ENCODE peak calls at places on chromosomes 16 and 17, in nine cellular contexts. One of them, this sample, is unnamed.

GRCh38 chr16:7397901-7398300 is 65.3 kb downstream of the RBFOX1 start:
- DNase-seq in A549: no peak
- DNase-seq in upper lobe of left lung: no peak
- DNase-seq in esophagus squamous epithelium: no peak
- DNase-seq in Peyer's patch: no peak
- DNase-seq in adrenal gland: no peak
- DNase-seq in lower leg skin: no peak
- DNase-seq in H1: no peak
- DNase-seq in breast epithelium: no peak
- DNase-seq in this sample: no peak

GRCh38 chr16:75208861-75209505 is 2.0 kb upstream of the CTRB2 start:
- DNase-seq in lower leg skin: no peak
- DNase-seq in breast epithelium: no peak
- DNase-seq in adrenal gland: no peak
- DNase-seq in A549: no peak
- DNase-seq in upper lobe of left lung: peak; percentile 65
- DNase-seq in H1: no peak
- DNase-seq in Peyer's patch: no peak
- DNase-seq in esophagus squamous epithelium: no peak
- DNase-seq in this sample: no peak

GRCh38 chr17:26809033-26809432 is 484.9 kb upstream of the WSB1 start:
- DNase-seq in Peyer's patch: no peak
- DNase-seq in upper lobe of left lung: no peak
- DNase-seq in H1: no peak
- DNase-seq in lower leg skin: no peak
- DNase-seq in adrenal gland: no peak
- DNase-seq in esophagus squamous epithelium: no peak
- DNase-seq in breast epithelium: no peak
- DNase-seq in A549: no peak
- DNase-seq in this sample: no peak

GRCh38 chr17:40090234-40091111 is 9.9 kb downstream of the NR1D1 start:
- DNase-seq in breast epithelium: no peak
- DNase-seq in Peyer's patch: no peak
- DNase-seq in lower leg skin: no peak
- DNase-seq in upper lobe of left lung: no peak
- DNase-seq in A549: no peak
- DNase-seq in esophagus squamous epithelium: no peak
- DNase-seq in H1: no peak
- DNase-seq in adrenal gland: no peak
- DNase-seq in this sample: peak; percentile 53

GRCh38 chr16:72990003-72990521 is 57.9 kb downstream of the ZFHX3 start:
- DNase-seq in esophagus squamous epithelium: no peak
- DNase-seq in H1: no peak
- DNase-seq in upper lobe of left lung: no peak
- DNase-seq in adrenal gland: peak; percentile 81
- DNase-seq in breast epithelium: no peak
- DNase-seq in lower leg skin: peak; percentile 95
- DNase-seq in Peyer's patch: no peak
- DNase-seq in A549: no peak
- DNase-seq in this sample: peak; percentile 97

GRCh38 chr16:85172465-85173071 is 60.3 kb upstream of the CIBAR2 start:
- DNase-seq in esophagus squamous epithelium: no peak
- DNase-seq in H1: peak; percentile 70
- DNase-seq in lower leg skin: peak; percentile 92
- DNase-seq in Peyer's patch: no peak
- DNase-seq in upper lobe of left lung: no peak
- DNase-seq in breast epithelium: no peak
- DNase-seq in adrenal gland: no peak
- DNase-seq in A549: peak; percentile 62
- DNase-seq in this sample: no peak

GRCh38 chr17:57677301-57677700 is 67.8 kb downstream of the CCDC182 start:
- DNase-seq in A549: no peak
- DNase-seq in upper lobe of left lung: no peak
- DNase-seq in esophagus squamous epithelium: no peak
- DNase-seq in Peyer's patch: no peak
- DNase-seq in breast epithelium: no peak
- DNase-seq in lower leg skin: peak; percentile 74
- DNase-seq in adrenal gland: no peak
- DNase-seq in H1: peak; percentile 11
- DNase-seq in this sample: no peak

GRCh38 chr16:67030221-67030962 is 1.4 kb downstream of the CBFB start:
- DNase-seq in lower leg skin: peak; percentile 54
- DNase-seq in H1: peak; percentile 19
- DNase-seq in upper lobe of left lung: no peak
- DNase-seq in Peyer's patch: no peak
- DNase-seq in breast epithelium: no peak
- DNase-seq in A549: no peak
- DNase-seq in adrenal gland: peak; percentile 13
- DNase-seq in esophagus squamous epithelium: no peak
- DNase-seq in this sample: no peak

GRCh38 chr16:24499193-24499814 is 40.1 kb upstream of the RBBP6 start:
- DNase-seq in upper lobe of left lung: no peak
- DNase-seq in Peyer's patch: no peak
- DNase-seq in H1: peak; percentile 77
- DNase-seq in A549: peak; percentile 57
- DNase-seq in lower leg skin: no peak
- DNase-seq in breast epithelium: no peak
- DNase-seq in esophagus squamous epithelium: no peak
- DNase-seq in adrenal gland: peak; percentile 44
- DNase-seq in this sample: no peak

GRCh38 chr17:29091591-29092291 is 48.8 kb downstream of the PIPOX start:
- DNase-seq in Peyer's patch: no peak
- DNase-seq in lower leg skin: no peak
- DNase-seq in esophagus squamous epithelium: no peak
- DNase-seq in breast epithelium: no peak
- DNase-seq in A549: no peak
- DNase-seq in upper lobe of left lung: no peak
- DNase-seq in adrenal gland: no peak
- DNase-seq in H1: no peak
- DNase-seq in this sample: peak; percentile 68

GRCh38 chr17:10117581-10118001 is 80.8 kb downstream of the GAS7 start:
- DNase-seq in lower leg skin: no peak
- DNase-seq in H1: no peak
- DNase-seq in adrenal gland: no peak
- DNase-seq in A549: no peak
- DNase-seq in esophagus squamous epithelium: no peak
- DNase-seq in breast epithelium: no peak
- DNase-seq in Peyer's patch: peak; percentile 42
- DNase-seq in upper lobe of left lung: no peak
- DNase-seq in this sample: no peak

GRCh38 chr17:81907219-81908145 is 3.7 kb downstream of the PCYT2 start:
- DNase-seq in esophagus squamous epithelium: no peak
- DNase-seq in A549: no peak
- DNase-seq in lower leg skin: no peak
- DNase-seq in Peyer's patch: no peak
- DNase-seq in adrenal gland: no peak
- DNase-seq in breast epithelium: no peak
- DNase-seq in upper lobe of left lung: peak; percentile 70
- DNase-seq in H1: no peak
- DNase-seq in this sample: peak; percentile 85

GRCh38 chr17:81905424-81905875 is 3.4 kb downstream of the NPB start:
- DNase-seq in A549: no peak
- DNase-seq in adrenal gland: no peak
- DNase-seq in Peyer's patch: no peak
- DNase-seq in H1: no peak
- DNase-seq in breast epithelium: no peak
- DNase-seq in esophagus squamous epithelium: no peak
- DNase-seq in upper lobe of left lung: peak; percentile 71
- DNase-seq in lower leg skin: no peak
- DNase-seq in this sample: no peak

GRCh38 chr17:81904600-81905423 is 2.8 kb downstream of the NPB start:
- DNase-seq in upper lobe of left lung: peak; percentile 74
- DNase-seq in breast epithelium: no peak
- DNase-seq in esophagus squamous epithelium: no peak
- DNase-seq in H1: no peak
- DNase-seq in adrenal gland: no peak
- DNase-seq in lower leg skin: no peak
- DNase-seq in A549: no peak
- DNase-seq in Peyer's patch: no peak
- DNase-seq in this sample: no peak

GRCh38 chr17:81905993-81906392 is 4.0 kb downstream of the NPB start:
- DNase-seq in A549: no peak
- DNase-seq in breast epithelium: no peak
- DNase-seq in adrenal gland: no peak
- DNase-seq in Peyer's patch: no peak
- DNase-seq in esophagus squamous epithelium: no peak
- DNase-seq in H1: no peak
- DNase-seq in upper lobe of left lung: peak; percentile 60
- DNase-seq in lower leg skin: no peak
- DNase-seq in this sample: no peak

DNA sequence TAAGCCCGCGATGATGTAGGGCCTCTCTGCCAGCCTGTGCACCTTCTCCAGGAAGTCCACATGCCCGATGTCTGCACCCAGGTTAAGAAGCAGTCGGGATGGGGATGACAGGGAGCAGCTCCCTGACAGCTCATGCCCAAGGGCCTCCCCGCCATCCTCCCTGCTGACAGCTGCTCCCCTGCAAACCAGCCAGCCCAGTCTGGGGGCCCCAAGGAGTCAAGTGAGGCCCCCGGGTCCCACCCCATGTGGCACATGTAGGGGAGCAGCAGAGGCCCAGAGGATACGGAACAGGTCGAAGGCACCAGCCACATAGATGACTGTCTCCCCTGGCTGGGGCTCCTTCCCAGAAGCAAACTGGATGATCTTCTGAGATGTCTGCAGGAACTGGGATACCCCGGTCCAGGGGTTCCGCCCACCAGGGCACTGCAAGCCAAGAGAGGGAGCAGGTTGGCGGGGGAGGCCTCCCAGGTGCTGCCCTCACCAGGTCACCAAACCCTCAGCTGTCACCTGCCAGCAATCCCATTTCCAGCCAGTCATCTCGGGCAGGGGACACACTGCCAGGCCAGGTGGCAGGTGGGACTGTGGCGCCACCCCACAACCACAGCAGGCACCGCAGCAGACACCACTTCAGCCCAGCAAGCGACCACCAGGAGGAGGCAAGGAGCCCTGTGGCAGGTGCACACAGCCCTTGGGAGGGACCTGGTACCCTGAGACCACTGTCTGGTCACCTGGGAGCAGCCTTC is 4.6 kb downstream of the PCYT2 start:
- DNase-seq in lower leg skin: no peak
- DNase-seq in esophagus squamous epithelium: no peak
- DNase-seq in Peyer's patch: no peak
- DNase-seq in adrenal gland: no peak
- DNase-seq in A549: peak; percentile 66
- DNase-seq in H1: no peak
- DNase-seq in upper lobe of left lung: no peak
- DNase-seq in breast epithelium: no peak
- DNase-seq in this sample: no peak
- TF ChIP-seq CTCF in lower leg skin: no peak
- TF ChIP-seq CTCF in esophagus squamous epithelium: no peak
- TF ChIP-seq CTCF in Peyer's patch: no peak
- TF ChIP-seq CTCF in adrenal gland: no peak
- TF ChIP-seq CTCF in A549: no peak
- TF ChIP-seq CTCF in H1: peak; percentile 97
- TF ChIP-seq CTCF in upper lobe of left lung: no peak
- TF ChIP-seq CTCF in breast epithelium: no peak
- TF ChIP-seq CTCF in this sample: no peak

GRCh38 chr16:239948-240277 is 5.3 kb downstream of the FAM234A start:
- DNase-seq in H1: no peak
- DNase-seq in adrenal gland: no peak
- DNase-seq in Peyer's patch: no peak
- DNase-seq in breast epithelium: no peak
- DNase-seq in A549: no peak
- DNase-seq in lower leg skin: no peak
- DNase-seq in upper lobe of left lung: no peak
- DNase-seq in esophagus squamous epithelium: no peak
- DNase-seq in this sample: no peak

GRCh38 chr16:230949-231348 is 1.7 kb upstream of the LUC7L start:
- DNase-seq in Peyer's patch: no peak
- DNase-seq in breast epithelium: no peak
- DNase-seq in lower leg skin: no peak
- DNase-seq in adrenal gland: no peak
- DNase-seq in upper lobe of left lung: peak; percentile 74
- DNase-seq in esophagus squamous epithelium: no peak
- DNase-seq in H1: no peak
- DNase-seq in A549: no peak
- DNase-seq in this sample: no peak

GRCh38 chr16:229731-230281 is 557 bp upstream of the LUC7L start:
- DNase-seq in breast epithelium: no peak
- DNase-seq in esophagus squamous epithelium: no peak
- DNase-seq in upper lobe of left lung: no peak
- DNase-seq in H1: no peak
- DNase-seq in adrenal gland: no peak
- DNase-seq in lower leg skin: no peak
- DNase-seq in Peyer's patch: no peak
- DNase-seq in A549: no peak
- DNase-seq in this sample: no peak

GRCh38 chr16:228917-229730 is at the start of gene LUC7L:
- DNase-seq in breast epithelium: peak; percentile 87
- DNase-seq in adrenal gland: peak; percentile 88
- DNase-seq in lower leg skin: peak; percentile 97
- DNase-seq in A549: peak; percentile 91
- DNase-seq in Peyer's patch: peak; percentile 87
- DNase-seq in H1: peak; percentile 94
- DNase-seq in upper lobe of left lung: peak; percentile 97
- DNase-seq in esophagus squamous epithelium: no peak
- DNase-seq in this sample: peak; percentile 77

GRCh38 chr16:234468-235305 is at the start of gene FAM234A:
- DNase-seq in lower leg skin: peak; percentile 98
- DNase-seq in upper lobe of left lung: peak; percentile 99
- DNase-seq in breast epithelium: peak; percentile 94
- DNase-seq in Peyer's patch: peak; percentile 96
- DNase-seq in A549: peak; percentile 95
- DNase-seq in adrenal gland: peak; percentile 96
- DNase-seq in esophagus squamous epithelium: peak; percentile 31
- DNase-seq in H1: peak; percentile 94
- DNase-seq in this sample: peak; percentile 93
- TF ChIP-seq POLR2A in lower leg skin: no peak
- TF ChIP-seq POLR2A in upper lobe of left lung: peak; percentile 57
- TF ChIP-seq POLR2A in breast epithelium: no peak
- TF ChIP-seq POLR2A in Peyer's patch: peak; percentile 97
- TF ChIP-seq POLR2A in A549: peak; percentile 74
- TF ChIP-seq POLR2A in adrenal gland: peak; percentile 92
- TF ChIP-seq POLR2A in esophagus squamous epithelium: peak; percentile 99
- TF ChIP-seq POLR2A in H1: peak; percentile 92
- TF ChIP-seq POLR2A in this sample: peak; percentile 100

GRCh38 chr17:61393550-61393903 is 6.1 kb upstream of the TBX2 start:
- DNase-seq in upper lobe of left lung: no peak
- DNase-seq in esophagus squamous epithelium: no peak
- DNase-seq in H1: no peak
- DNase-seq in breast epithelium: no peak
- DNase-seq in lower leg skin: no peak
- DNase-seq in Peyer's patch: no peak
- DNase-seq in A549: peak; percentile 51
- DNase-seq in adrenal gland: no peak
- DNase-seq in this sample: no peak
- TF ChIP-seq CTCF in upper lobe of left lung: no peak
- TF ChIP-seq CTCF in esophagus squamous epithelium: no peak
- TF ChIP-seq CTCF in H1: peak; percentile 33
- TF ChIP-seq CTCF in breast epithelium: no peak
- TF ChIP-seq CTCF in lower leg skin: no peak
- TF ChIP-seq CTCF in Peyer's patch: no peak
- TF ChIP-seq CTCF in A549: peak; percentile 32
- TF ChIP-seq CTCF in adrenal gland: no peak
- TF ChIP-seq CTCF in this sample: peak; percentile 22

DNA sequence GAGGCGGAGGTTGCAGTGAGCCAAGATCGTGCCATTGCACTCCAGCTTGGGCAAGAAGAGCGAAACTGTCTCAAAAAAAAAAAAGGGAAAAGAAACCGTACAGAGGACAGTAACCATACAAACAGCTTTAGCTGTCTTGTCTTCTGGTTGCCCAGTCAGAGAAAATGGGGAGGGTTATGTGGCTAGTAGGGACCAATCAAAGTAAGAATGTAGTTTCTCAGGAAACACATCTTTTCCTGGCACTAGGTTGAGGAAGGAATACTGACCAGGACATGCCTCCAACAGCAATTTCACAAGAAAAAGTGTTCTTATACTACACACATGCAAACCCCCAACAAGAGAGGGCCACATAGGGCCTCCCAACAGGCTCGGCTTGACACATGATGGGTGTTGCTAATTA is 2.1 kb downstream of the MIF4GD start:
- DNase-seq in breast epithelium: no peak
- DNase-seq in adrenal gland: no peak
- DNase-seq in lower leg skin: no peak
- DNase-seq in A549: no peak
- DNase-seq in esophagus squamous epithelium: no peak
- DNase-seq in Peyer's patch: no peak
- DNase-seq in upper lobe of left lung: no peak
- DNase-seq in H1: no peak
- DNase-seq in this sample: no peak
- TF ChIP-seq POLR2A in breast epithelium: no peak
- TF ChIP-seq POLR2A in adrenal gland: no peak
- TF ChIP-seq POLR2A in lower leg skin: no peak
- TF ChIP-seq POLR2A in A549: no peak
- TF ChIP-seq POLR2A in esophagus squamous epithelium: no peak
- TF ChIP-seq POLR2A in Peyer's patch: no peak
- TF ChIP-seq POLR2A in upper lobe of left lung: no peak
- TF ChIP-seq POLR2A in H1: no peak
- TF ChIP-seq POLR2A in this sample: no peak